ENCODE peak calls at places on chromosomes 6 and 20, in six cellular contexts. One of them, this sample, is unnamed.

GRCh38 chr20:25057234-25058050 is 497 bp downstream of the ACSS1 start:
- DNase-seq in COR-L47: peak
- DNase-seq in HS-27A: peak
- DNase-seq in WERI-Rb-1: peak
- DNase-seq in GM03348: peak
- DNase-seq in hypothalamus: peak
- DNase-seq in this sample: no peak

GRCh38 chr20:61527626-61528025 is 275.6 kb downstream of the CDH4 start:
- DNase-seq in WERI-Rb-1: no peak
- DNase-seq in hypothalamus: no peak
- DNase-seq in GM03348: no peak
- DNase-seq in COR-L47: no peak
- DNase-seq in HS-27A: no peak
- DNase-seq in this sample: no peak

GRCh38 chr6:40159865-40160264 is 225.6 kb upstream of the MOCS1 start:
- DNase-seq in WERI-Rb-1: no peak
- DNase-seq in COR-L47: no peak
- DNase-seq in HS-27A: no peak
- DNase-seq in GM03348: no peak
- DNase-seq in hypothalamus: no peak
- DNase-seq in this sample: no peak

GRCh38 chr6:62345962-62346689 is 60.1 kb upstream of the KHDRBS2 start:
- DNase-seq in COR-L47: no peak
- DNase-seq in HS-27A: no peak
- DNase-seq in WERI-Rb-1: no peak
- DNase-seq in GM03348: no peak
- DNase-seq in hypothalamus: no peak
- DNase-seq in this sample: no peak

GRCh38 chr20:3277686-3278465 is 38.9 kb upstream of the SLC4A11 start:
- DNase-seq in WERI-Rb-1: no peak
- DNase-seq in COR-L47: no peak
- DNase-seq in HS-27A: no peak
- DNase-seq in GM03348: no peak
- DNase-seq in hypothalamus: no peak
- DNase-seq in this sample: no peak

GRCh38 chr20:62158088-62158400 is 14.5 kb downstream of the SS18L1 start:
- DNase-seq in hypothalamus: no peak
- DNase-seq in GM03348: no peak
- DNase-seq in WERI-Rb-1: no peak
- DNase-seq in HS-27A: no peak
- DNase-seq in COR-L47: no peak
- DNase-seq in this sample: no peak

GRCh38 chr6:166008441-166009369 is 158.9 kb downstream of the TBXT start:
- DNase-seq in hypothalamus: no peak
- DNase-seq in HS-27A: no peak
- DNase-seq in GM03348: peak
- DNase-seq in COR-L47: no peak
- DNase-seq in WERI-Rb-1: no peak
- DNase-seq in this sample: no peak

GRCh38 chr6:82959385-82959941 is 106.2 kb downstream of the UBE3D start:
- DNase-seq in WERI-Rb-1: no peak
- DNase-seq in COR-L47: no peak
- DNase-seq in GM03348: peak
- DNase-seq in HS-27A: peak
- DNase-seq in hypothalamus: no peak
- DNase-seq in this sample: no peak

GRCh38 chr6:113329942-113330897 is 526.9 kb upstream of the MARCKS start:
- DNase-seq in WERI-Rb-1: no peak
- DNase-seq in HS-27A: no peak
- DNase-seq in GM03348: no peak
- DNase-seq in hypothalamus: no peak
- DNase-seq in COR-L47: peak
- DNase-seq in this sample: no peak